ENCODE peak calls at places on chromosomes 2 and 18, in four cellular contexts. V is GM12878, C is HepG2, E is K562. R is an unnamed sample.

GRCh38 chr18:63205791-63206252 is 113.7 kb downstream of the BCL2 start:
- DNase-seq in V (no peak), C (no peak), E (no peak), R (no peak)

GRCh38 chr2:63861220-63861822 is 19.6 kb downstream of the UGP2 start:
- DNase-seq in V (no peak), C (peak; percentile 54), E (peak; percentile 50), R (peak; percentile 47)

GRCh38 chr2:186827862-186828492 is 21.0 kb downstream of the ZSWIM2 start:
- DNase-seq in V (no peak), C (no peak), E (no peak), R (no peak)

GRCh38 chr2:64145760-64146159 is 1.5 kb upstream of the PELI1 start:
- DNase-seq in V (no peak), C (no peak), E (no peak), R (no peak)

GRCh38 chr2:164903214-164903613 is 52.1 kb downstream of the SLC38A11 start:
- DNase-seq in V (no peak), C (no peak), E (no peak), R (no peak)

GRCh38 chr2:15547100-15547499 is 14.0 kb downstream of the NBAS start:
- DNase-seq in V (no peak), C (no peak), E (no peak), R (peak; percentile 32)

GRCh38 chr2:222518570-222519381 is 94.4 kb downstream of the SGPP2 start:
- DNase-seq in V (no peak), C (no peak), E (no peak), R (no peak)

GRCh38 chr2:38554973-38555595 is 47.6 kb downstream of the HNRNPLL start:
- DNase-seq in V (no peak), C (peak; percentile 50), E (peak; percentile 28), R (no peak)

GRCh38 chr18:419542-420175 is 80.8 kb downstream of the COLEC12 start:
- DNase-seq in V (no peak), C (no peak), E (no peak), R (no peak)

GRCh38 chr18:7980136-7980535 is 413.0 kb downstream of the PTPRM start:
- DNase-seq in V (no peak), C (peak; percentile 5), E (peak; percentile 19), R (no peak)

GRCh38 chr2:173136067-173136466 is 60.4 kb downstream of the MAP3K20 start:
- DNase-seq in V (no peak), C (no peak), E (no peak), R (no peak)

GRCh38 chr2:232309592-232309991 is 69.0 kb upstream of the ALPP start:
- DNase-seq in V (no peak), C (no peak), E (no peak), R (no peak)

GRCh38 chr2:33395660-33396249 is 80.7 kb upstream of the RASGRP3 start:
- DNase-seq in V (no peak), C (peak; percentile 18), E (peak; percentile 52), R (peak; percentile 50)

GRCh38 chr2:98487806-98488189 is 43.1 kb downstream of the INPP4A start:
- DNase-seq in V (peak; percentile 92), C (peak; percentile 66), E (peak; percentile 46), R (no peak)
- TF ChIP-seq NFIC in V (peak; percentile 84), C (no peak), E (no peak), R (no peak)

GRCh38 chr2:6231166-6231565 is 539.0 kb downstream of the SOX11 start:
- DNase-seq in V (no peak), C (no peak), E (no peak), R (no peak)

GRCh38 chr2:6228251-6228650 is 536.1 kb downstream of the SOX11 start:
- DNase-seq in V (no peak), C (no peak), E (no peak), R (no peak)

GRCh38 chr2:6237261-6237660 is 545.1 kb downstream of the SOX11 start:
- DNase-seq in V (no peak), C (no peak), E (no peak), R (no peak)

GRCh38 chr2:6236317-6236716 is 544.1 kb downstream of the SOX11 start:
- DNase-seq in V (no peak), C (no peak), E (no peak), R (no peak)

GRCh38 chr2:6233932-6234331 is 541.7 kb downstream of the SOX11 start:
- DNase-seq in V (no peak), C (no peak), E (no peak), R (no peak)
- TF ChIP-seq NFIC in V (no peak), C (no peak), E (no peak), R (no peak)

GRCh38 chr2:127158614-127159290 is 51.8 kb upstream of the BIN1 start:
- DNase-seq in V (peak; percentile 7), C (no peak), E (no peak), R (no peak)
- TF ChIP-seq NFIC in V (no peak), C (no peak), E (no peak), R (no peak)

DNA sequence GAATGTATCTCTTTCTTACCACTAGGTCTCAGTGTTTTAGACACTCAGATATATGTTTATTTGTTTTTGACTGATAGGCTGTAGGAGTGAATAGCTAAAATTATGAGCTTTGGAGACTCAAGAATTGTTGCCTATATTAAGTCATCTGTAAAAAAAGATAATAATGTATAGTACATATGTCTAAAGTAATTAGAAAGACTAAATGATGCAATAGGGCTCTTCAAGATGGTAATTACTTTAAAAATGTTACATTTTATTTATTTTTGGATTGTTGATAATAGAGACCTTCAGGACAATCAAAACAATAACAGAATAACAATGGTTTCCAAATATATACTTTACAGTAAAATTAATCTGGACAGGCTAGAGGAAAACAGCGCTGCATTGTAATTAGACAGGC is 19.9 kb upstream of the SCN7A start:
- DNase-seq in V (no peak), C (no peak), E (no peak), R (no peak)
- TF ChIP-seq NFIC in V (no peak), C (no peak), E (no peak), R (no peak)

GRCh38 chr18:23226930-23227728 is 91.8 kb downstream of the CABLES1 start:
- DNase-seq in V (no peak), C (no peak), E (no peak), R (no peak)
- TF ChIP-seq NFIC in V (no peak), C (no peak), E (no peak), R (peak; percentile 38)